ENCODE peak calls at places on chromosomes 2 and 18, in five cellular contexts. T is lower lobe of right lung, Q is Peyer's patch, S is sigmoid colon, F is astrocyte. J is an unnamed sample.

GRCh38 chr2:36618381-36618780 is 20.4 kb upstream of the FEZ2 start:
- DNase-seq in T (no peak), S (no peak), Q (no peak), F (peak), J (no peak)

GRCh38 chr2:234970467-234970866 is 18.6 kb downstream of the SH3BP4 start:
- DNase-seq in T (no peak), Q (no peak), F (peak), S (no peak), J (no peak)

GRCh38 chr2:25743132-25743830 is 69.9 kb upstream of the DTNB start:
- DNase-seq in T (no peak), F (no peak), S (no peak), Q (no peak), J (no peak)

GRCh38 chr2:186130678-186131511 is 355.2 kb upstream of the ZC3H15 start:
- DNase-seq in Q (no peak), S (no peak), T (no peak), F (peak), J (no peak)

GRCh38 chr2:226185613-226186211 is 613.9 kb downstream of the IRS1 start:
- DNase-seq in F (peak), T (no peak), S (no peak), Q (no peak), J (no peak)

GRCh38 chr2:69253893-69254292 is 133.1 kb downstream of the GFPT1 start:
- DNase-seq in S (peak), F (peak), Q (no peak), T (no peak), J (peak)

GRCh38 chr2:239167766-239168444 is 232.9 kb downstream of the HDAC4 start:
- DNase-seq in Q (peak), F (no peak), S (peak), T (peak), J (peak)

GRCh38 chr18:78406743-78407455 is 572.7 kb upstream of the SALL3 start:
- DNase-seq in S (no peak), Q (no peak), F (no peak), T (no peak), J (no peak)

GRCh38 chr18:43785145-43785544 is 507.9 kb upstream of the SYT4 start:
- DNase-seq in F (no peak), S (no peak), Q (no peak), T (no peak), J (no peak)

GRCh38 chr2:217064234-217065103 is 204.6 kb upstream of the TNP1 start:
- DNase-seq in T (no peak), Q (no peak), F (peak), S (peak), J (no peak)

GRCh38 chr2:235594041-235594440 is 100.2 kb downstream of the AGAP1 start:
- DNase-seq in S (no peak), F (peak), T (no peak), Q (no peak), J (no peak)

GRCh38 chr2:206642075-206643025 is at the start of gene FAM237A:
- DNase-seq in F (peak), Q (no peak), T (peak), S (no peak), J (no peak)

GRCh38 chr2:85787981-85788340 is 34.2 kb downstream of the ATOH8 start:
- DNase-seq in T (no peak), Q (peak), S (peak), F (no peak), J (no peak)

GRCh38 chr2:174939046-174939445 is 66.1 kb downstream of the CHN1 start:
- DNase-seq in S (no peak), Q (no peak), F (peak), T (no peak), J (no peak)

GRCh38 chr2:100107911-100108647 is 34.3 kb downstream of the AFF3 start:
- DNase-seq in Q (no peak), S (no peak), T (no peak), F (no peak), J (no peak)

GRCh38 chr18:80244956-80245730 is 2.2 kb downstream of the PARD6G start:
- DNase-seq in Q (no peak), S (no peak), F (no peak), T (no peak), J (peak)

GRCh38 chr2:172972005-172972619 is 103.5 kb upstream of the MAP3K20 start:
- DNase-seq in F (no peak), Q (no peak), S (no peak), T (peak), J (no peak)

GRCh38 chr18:61982475-61982874 is 89.7 kb upstream of the RNF152 start:
- DNase-seq in S (no peak), Q (no peak), T (no peak), F (no peak), J (no peak)

GRCh38 chr2:239187464-239188253 is 213.2 kb downstream of the HDAC4 start:
- DNase-seq in S (peak), F (no peak), Q (peak), T (no peak), J (peak)

GRCh38 chr18:41754332-41754731 is 200.7 kb upstream of the PIK3C3 start:
- DNase-seq in S (no peak), T (no peak), Q (no peak), F (no peak), J (no peak)

GRCh38 chr2:204846471-204846870 is 301.2 kb downstream of the PARD3B start:
- DNase-seq in Q (no peak), F (no peak), T (no peak), S (no peak), J (no peak)

GRCh38 chr18:9333441-9334350 is 877 bp upstream of the TWSG1 start:
- DNase-seq in Q (peak), S (peak), F (no peak), T (peak), J (no peak)

GRCh38 chr18:55641501-55641900 is 53.5 kb upstream of the TCF4 start:
- DNase-seq in T (no peak), Q (no peak), S (no peak), F (peak), J (no peak)

GRCh38 chr18:63365909-63366269 is 1.1 kb downstream of the KDSR start:
- DNase-seq in Q (no peak), F (no peak), T (no peak), S (no peak), J (no peak)

GRCh38 chr18:76984193-76985155 is 148.1 kb downstream of the MBP start:
- DNase-seq in S (no peak), T (peak), Q (no peak), F (no peak), J (peak)

GRCh38 chr2:112204411-112204810 is 50.4 kb downstream of the ZC3H8 start:
- DNase-seq in F (no peak), T (no peak), Q (no peak), S (no peak), J (no peak)

GRCh38 chr2:97991081-97991856 is 4.5 kb downstream of the TMEM131 start:
- DNase-seq in S (no peak), F (no peak), T (no peak), Q (no peak), J (no peak)

GRCh38 chr2:98548920-98549818 is 59.1 kb downstream of the COA5 start:
- DNase-seq in S (no peak), Q (no peak), T (no peak), F (no peak), J (no peak)

GRCh38 chr18:25503567-25504081 is 151.7 kb upstream of the ZNF521 start:
- DNase-seq in S (peak), F (peak), T (no peak), Q (no peak), J (peak)

GRCh38 chr2:98334439-98335078 is 11.7 kb upstream of the CNGA3 start:
- DNase-seq in T (no peak), F (peak), S (no peak), Q (no peak), J (no peak)

DNA sequence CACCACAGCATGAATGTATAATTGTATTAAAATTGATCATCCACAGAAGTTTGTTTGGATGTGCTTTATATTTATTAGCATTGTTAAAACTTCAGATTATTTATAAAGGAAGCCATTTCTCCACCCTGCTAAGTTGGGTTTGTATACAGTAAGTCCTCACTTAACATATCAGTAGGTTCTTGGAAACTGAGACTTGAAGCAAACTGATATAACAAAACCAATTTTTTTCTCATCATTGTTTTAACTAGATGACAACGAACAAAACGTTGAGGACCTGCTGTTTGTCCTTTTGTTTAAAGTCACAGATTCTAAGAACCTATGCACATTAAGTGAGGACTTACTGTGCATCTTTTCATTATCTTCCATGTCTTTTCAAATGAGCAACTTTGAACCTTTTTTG is 17.1 kb downstream of the C2orf69 start:
- DNase-seq in F (no peak), T (no peak), Q (no peak), S (no peak), J (no peak)
- H3K27ac ChIP-seq in F (no peak), T (no peak), Q (no peak), S (no peak), J (no peak)

GRCh38 chr2:9737053-9737875 is 106.0 kb upstream of the TAF1B start:
- DNase-seq in T (no peak), F (no peak), S (no peak), Q (no peak), J (no peak)
- TF ChIP-seq CTCF in T (no peak), F (no peak), S (no peak), Q (no peak), J (no peak)

DNA sequence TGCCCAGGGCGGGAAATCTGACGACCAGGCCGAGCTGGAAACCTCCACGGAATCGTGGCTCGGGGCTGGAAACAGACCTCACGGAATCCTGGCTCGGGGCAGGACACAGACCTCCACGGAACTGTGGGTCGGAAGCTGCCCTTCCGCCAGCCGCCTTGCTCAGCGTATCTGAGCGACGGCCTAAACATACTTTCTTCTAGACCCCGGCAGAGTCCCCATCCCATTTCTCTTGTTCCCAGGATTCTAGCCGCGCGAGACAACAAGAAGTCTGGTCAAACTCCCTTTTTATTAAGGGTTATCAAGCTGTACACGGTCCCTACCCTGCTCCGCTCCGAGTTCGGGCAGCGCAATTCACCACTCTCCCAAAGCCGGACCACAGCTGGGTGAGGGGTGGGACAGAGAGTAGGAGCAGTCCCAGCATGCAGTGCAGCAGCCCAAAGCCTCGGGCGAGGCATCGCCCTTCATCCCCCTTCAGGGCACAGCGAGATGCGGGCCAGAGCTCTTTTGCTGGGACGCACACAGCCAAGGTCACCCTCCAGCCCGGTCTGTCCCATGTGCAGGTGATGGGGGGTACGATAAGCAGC is 447 bp upstream of the ABCB6 start:
- DNase-seq in F (no peak), Q (no peak), S (no peak), T (no peak), J (no peak)
- H3K4me3 ChIP-seq in F (peak), Q (peak), S (peak), T (peak), J (peak)

GRCh38 chr18:28143725-28144124 is 33.2 kb downstream of the CDH2 start:
- DNase-seq in T (no peak), Q (no peak), F (no peak), S (no peak), J (no peak)
- H3K27ac ChIP-seq in T (no peak), Q (no peak), F (no peak), S (no peak), J (no peak)

J was measured in coronary artery.